ENCODE peak calls at places on chromosomes 6 and 20, in ten cellular contexts. F is body of pancreas; W is fibroblast of gingiva; N is left ventricle myocardium inferior; C is A172; E is CD4-positive, alpha-beta T cell; D is HFFc6; S is activated gamma-delta T cell treated with Interleukin-2 at 50 U/mL for 16 hours; K is dermis microvascular lymphatic vessel endothelial cell; I is WTC11. V is an unnamed sample.

GRCh38 chr20:53767206-53767924 is 173.7 kb upstream of the ZNF217 start:
- DNase-seq in N (no peak), F (no peak), K (no peak), W (no peak), D (no peak), I (no peak), S (no peak), E (no peak), C (no peak), V (no peak)

GRCh38 chr6:169172435-169172834 is 81.2 kb downstream of the THBS2 start:
- DNase-seq in F (no peak), D (peak), K (no peak), E (no peak), I (no peak), W (peak), N (no peak), C (peak), S (no peak), V (peak)

GRCh38 chr20:8790442-8791074 is 278.3 kb upstream of the PLCB4 start:
- DNase-seq in N (no peak), F (peak), C (peak), W (peak), E (no peak), K (peak), I (peak), S (no peak), D (peak), V (no peak)

GRCh38 chr6:36627801-36628246 is 33.7 kb downstream of the SRSF3 start:
- DNase-seq in S (no peak), N (peak), D (no peak), I (no peak), C (peak), K (peak), F (peak), W (peak), E (no peak), V (no peak)

GRCh38 chr6:139381216-139381615 is 6.8 kb upstream of the CITED2 start:
- DNase-seq in E (no peak), K (no peak), S (no peak), I (no peak), C (no peak), W (no peak), F (no peak), N (no peak), D (no peak), V (no peak)

GRCh38 chr20:20395856-20396600 is 28.1 kb downstream of the INSM1 start:
- DNase-seq in N (no peak), K (no peak), S (no peak), I (peak), F (no peak), W (no peak), D (no peak), E (no peak), C (no peak), V (peak)

GRCh38 chr6:146785001-146785585 is 186.3 kb downstream of the ADGB start:
- DNase-seq in K (peak), F (peak), W (peak), N (no peak), E (peak), I (no peak), C (peak), S (peak), D (peak), V (no peak)

GRCh38 chr6:79157961-79158644 is 76.4 kb downstream of the HMGN3 start:
- DNase-seq in W (no peak), F (no peak), I (no peak), S (no peak), E (no peak), N (no peak), D (no peak), C (no peak), K (no peak), V (no peak)

GRCh38 chr6:147958683-147959082 is 384.0 kb upstream of the SASH1 start:
- DNase-seq in E (no peak), I (no peak), F (peak), D (no peak), S (no peak), K (no peak), N (no peak), W (no peak), C (no peak), V (no peak)

GRCh38 chr6:169816054-169816453 is 64.6 kb downstream of the ERMARD start:
- DNase-seq in C (no peak), N (no peak), I (no peak), S (no peak), F (no peak), K (no peak), D (no peak), W (no peak), E (no peak), V (no peak)

GRCh38 chr20:42530855-42531674 is 658.6 kb downstream of the PTPRT start:
- DNase-seq in E (no peak), S (no peak), W (no peak), D (no peak), N (no peak), I (peak), F (peak), K (no peak), C (no peak), V (no peak)

GRCh38 chr6:54771968-54772367 is 74.6 kb upstream of the FAM83B start:
- DNase-seq in N (no peak), F (no peak), K (no peak), I (no peak), C (no peak), D (no peak), E (no peak), S (no peak), W (no peak), V (no peak)

GRCh38 chr20:59207742-59208357 is 44.2 kb downstream of the ZNF831 start:
- DNase-seq in N (peak), D (peak), K (peak), F (peak), I (peak), S (peak), W (no peak), E (peak), C (peak), V (peak)

GRCh38 chr20:35558981-35559693 is 17.3 kb downstream of the ERGIC3 start:
- DNase-seq in I (no peak), W (no peak), K (no peak), E (no peak), F (no peak), C (no peak), D (no peak), N (no peak), S (no peak), V (no peak)

GRCh38 chr6:156379392-156379910 is 397.7 kb upstream of the ARID1B start:
- DNase-seq in W (no peak), C (peak), K (no peak), F (no peak), N (no peak), S (no peak), D (no peak), E (no peak), I (no peak), V (no peak)

GRCh38 chr20:62795023-62795761 is 1.1 kb upstream of the MRGBP start:
- DNase-seq in D (no peak), K (no peak), W (no peak), C (no peak), F (peak), N (no peak), I (peak), S (peak), E (peak), V (peak)

GRCh38 chr6:15524736-15525401 is 138.0 kb downstream of the DTNBP1 start:
- DNase-seq in I (no peak), E (no peak), S (no peak), C (no peak), N (no peak), F (no peak), K (no peak), W (no peak), D (no peak), V (no peak)